ENCODE peak calls at places on chromosomes 11 and 22, in seven cellular contexts. N, T, I, G, M, U and J are unnamed samples.

GRCh38 chr11:118621071-118621815 is 13.8 kb downstream of the PHLDB1 start:
- DNase-seq in G (peak; percentile 86), M (peak; percentile 81), I (peak; percentile 79), U (peak; percentile 84), T (peak; percentile 90), N (no peak), J (peak; percentile 73)

GRCh38 chr11:1834791-1835670 is at the start of gene SYT8:
- DNase-seq in G (no peak), I (no peak), T (no peak), N (no peak), M (no peak), U (peak; percentile 56), J (no peak)

GRCh38 chr22:36445158-36445668 is 36.2 kb downstream of the TXN2 start:
- DNase-seq in N (no peak), U (no peak), I (peak; percentile 96), G (peak; percentile 92), T (peak; percentile 93), M (peak; percentile 98), J (peak; percentile 87)

GRCh38 chr22:50217543-50218152 is 16.8 kb downstream of the SELENOO start:
- DNase-seq in G (no peak), U (peak; percentile 42), M (no peak), I (no peak), T (no peak), N (no peak), J (no peak)

GRCh38 chr22:32684822-32685187 is 116.7 kb upstream of the TIMP3 start:
- DNase-seq in I (no peak), G (no peak), T (no peak), U (no peak), N (no peak), M (peak; percentile 53), J (no peak)

GRCh38 chr22:20402960-20403778 is 9.2 kb downstream of the ZNF74 start:
- DNase-seq in I (no peak), G (no peak), T (no peak), U (no peak), M (no peak), N (no peak), J (no peak)

GRCh38 chr11:114102993-114103896 is 43.7 kb downstream of the ZBTB16 start:
- DNase-seq in G (no peak), M (no peak), I (no peak), U (no peak), T (no peak), N (no peak), J (no peak)

GRCh38 chr11:124277207-124277606 is 21.0 kb downstream of the OR8G5 start:
- DNase-seq in N (no peak), U (no peak), G (no peak), I (no peak), T (no peak), M (no peak), J (no peak)

GRCh38 chr11:83220279-83220678 is 26.8 kb downstream of the ANKRD42 start:
- DNase-seq in I (no peak), U (no peak), G (no peak), N (no peak), T (peak; percentile 4), M (no peak), J (no peak)

GRCh38 chr11:125494601-125494986 is 1.5 kb downstream of the FEZ1 start:
- DNase-seq in N (no peak), I (no peak), G (no peak), U (no peak), T (peak; percentile 7), M (peak; percentile 16), J (no peak)

GRCh38 chr11:12433571-12434061 is 56.2 kb downstream of the PARVA start:
- DNase-seq in T (peak; percentile 84), I (peak; percentile 92), M (peak; percentile 99), U (no peak), G (peak; percentile 64), N (no peak), J (peak; percentile 92)

GRCh38 chr11:12429155-12429554 is 51.8 kb downstream of the PARVA start:
- DNase-seq in M (no peak), G (no peak), U (no peak), I (no peak), N (no peak), T (no peak), J (no peak)

GRCh38 chr11:12432507-12432906 is 55.1 kb downstream of the PARVA start:
- DNase-seq in N (no peak), I (no peak), T (no peak), M (no peak), U (no peak), G (no peak), J (no peak)

GRCh38 chr11:12430351-12430750 is 53.0 kb downstream of the PARVA start:
- DNase-seq in U (no peak), I (peak; percentile 84), G (peak; percentile 75), T (peak; percentile 74), N (no peak), M (peak; percentile 66), J (no peak)

GRCh38 chr11:12430912-12431311 is 53.5 kb downstream of the PARVA start:
- DNase-seq in U (no peak), M (peak; percentile 97), T (peak; percentile 94), I (peak; percentile 97), G (peak; percentile 91), N (no peak), J (peak; percentile 79)
- H3K4me3 ChIP-seq in U (no peak overlapping the region), M (no peak overlapping the region), T (no peak overlapping the region), I (peak overlapping the region; percentile 31), G (no peak overlapping the region), N (no peak overlapping the region), J (no peak overlapping the region)

DNA sequence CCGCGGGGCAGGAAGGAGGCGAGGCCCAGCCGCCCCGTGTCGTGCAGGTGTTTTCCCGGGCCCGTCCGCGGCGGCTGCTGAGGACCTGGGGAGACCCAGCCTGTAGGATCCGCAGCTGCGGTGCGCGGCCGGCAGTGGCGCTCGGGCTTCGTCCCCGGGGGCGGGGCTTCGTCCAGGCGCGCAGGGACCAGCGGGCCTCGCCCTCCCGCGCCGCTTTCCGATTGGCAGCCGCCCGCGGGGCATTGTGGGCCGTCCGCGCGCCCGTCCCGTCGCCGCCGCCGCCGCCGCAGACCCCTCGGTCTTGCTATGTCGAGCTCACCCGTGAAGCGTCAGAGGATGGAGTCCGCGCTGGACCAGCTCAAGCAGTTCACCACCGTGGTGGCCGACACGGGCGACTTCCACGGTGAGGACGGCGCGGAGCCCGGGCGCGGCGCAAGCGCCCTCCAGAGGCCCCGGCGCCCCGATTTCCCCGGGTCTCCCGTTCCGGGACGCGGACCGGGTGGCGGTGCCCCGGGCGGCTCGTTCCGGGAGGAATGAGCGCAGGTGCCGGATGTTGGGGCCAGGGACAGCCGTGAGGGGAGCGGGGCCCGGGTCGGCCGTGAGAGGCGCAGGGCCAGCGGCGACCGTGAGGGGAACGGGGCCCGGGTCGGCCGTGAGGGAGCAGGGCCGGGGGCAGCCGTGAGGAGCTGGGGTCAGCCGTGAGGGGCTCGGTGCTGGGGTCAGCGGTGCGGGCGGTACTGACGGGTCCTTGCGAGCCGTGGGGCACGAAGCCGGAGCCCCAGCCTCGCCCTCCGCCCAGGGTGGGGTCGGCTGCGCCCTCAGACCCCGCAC is at the start of gene TALDO1:
- DNase-seq in G (peak; percentile 79), M (peak; percentile 73), I (peak; percentile 69), N (peak; percentile 94), U (peak; percentile 96), T (peak; percentile 80), J (peak; percentile 56)
- TF ChIP-seq CTCF in G (no peak), M (peak; percentile 13), I (no peak), N (peak; percentile 49), U (peak; percentile 39), T (peak; percentile 13), J (peak; percentile 16)

GRCh38 chr22:33913188-33913587 is 7.1 kb downstream of the LARGE1 start:
- DNase-seq in M (no peak), G (no peak), T (no peak), U (no peak), I (no peak), N (no peak), J (no peak)
- H3K4me3 ChIP-seq in M (no peak overlapping the region), G (no peak overlapping the region), T (no peak overlapping the region), U (no peak overlapping the region), I (no peak overlapping the region), N (no peak overlapping the region), J (no peak overlapping the region)

DNA sequence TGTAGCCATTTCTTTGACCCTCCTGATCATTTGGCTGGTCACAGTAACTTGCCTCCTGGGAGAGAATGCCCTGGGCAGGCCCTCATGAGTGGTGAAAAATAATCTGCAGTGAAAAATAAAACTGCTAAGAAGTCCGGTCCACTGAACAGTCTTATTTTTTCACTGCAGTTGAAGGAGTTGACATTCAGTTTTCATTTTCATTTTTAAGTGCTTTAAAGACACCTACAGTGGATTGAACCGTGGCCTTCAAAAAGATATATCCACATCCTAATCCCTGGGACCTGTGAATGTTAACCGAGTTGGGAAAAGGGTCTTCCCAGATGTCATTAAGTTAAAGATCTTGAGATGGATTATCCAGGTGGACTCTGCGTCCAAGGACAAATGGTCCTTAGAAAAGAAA is 153.6 kb upstream of the GRK3 start:
- DNase-seq in T (no peak), N (no peak), I (no peak), G (no peak), M (no peak), U (no peak), J (no peak)
- TF ChIP-seq CTCF in T (no peak), N (no peak), I (no peak), G (no peak), M (no peak), U (no peak), J (no peak)

GRCh38 chr11:110294509-110294908 is 1.9 kb downstream of the RDX start:
- DNase-seq in U (no peak), M (no peak), G (no peak), T (no peak), I (no peak), N (no peak), J (no peak)
- H3K4me3 ChIP-seq in U (peak overlapping the region; percentile 95), M (peak overlapping the region; percentile 100), G (peak overlapping the region; percentile 67), T (peak overlapping the region; percentile 90), I (peak overlapping the region; percentile 86), N (peak overlapping the region; percentile 92), J (peak overlapping the region; percentile 94)

DNA sequence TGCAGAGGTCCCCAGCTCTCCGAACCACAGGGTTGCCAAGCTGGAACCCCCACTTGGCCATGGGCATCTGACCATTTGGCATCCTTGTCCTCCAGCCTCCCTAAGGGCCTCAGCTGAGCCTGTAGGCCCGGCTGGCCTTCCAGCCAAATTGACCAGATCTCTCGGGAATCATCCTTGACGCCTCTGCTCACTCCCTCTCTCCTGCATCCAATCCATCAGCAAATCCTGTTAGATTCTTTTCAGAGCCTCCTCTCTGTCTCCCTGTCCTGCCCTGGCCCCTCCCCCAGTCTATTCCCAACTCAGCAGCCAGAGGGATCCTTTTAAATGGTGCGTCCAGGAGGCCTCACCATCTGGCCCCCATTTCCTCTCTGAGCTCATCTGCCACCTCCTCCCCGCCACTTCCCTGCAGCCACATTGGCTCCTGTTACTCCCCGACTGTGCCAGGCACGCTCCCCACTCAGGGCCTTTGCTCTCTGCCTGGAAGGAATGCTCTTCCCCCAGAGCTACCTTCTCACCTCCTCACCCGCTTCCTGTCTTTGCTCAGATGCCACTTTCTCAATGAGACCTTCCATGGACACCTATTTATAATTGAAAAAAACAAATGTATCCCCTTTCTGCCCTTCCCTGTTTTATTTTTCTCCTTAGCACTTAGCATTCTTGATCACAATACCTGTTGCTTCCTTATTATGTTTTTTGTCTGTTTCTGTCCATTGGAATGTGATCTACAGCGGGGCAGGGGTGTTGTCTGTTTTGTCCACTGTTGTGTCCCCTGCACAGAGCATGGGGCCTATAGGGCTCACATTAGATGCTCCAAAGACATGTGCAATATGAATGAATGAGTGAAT is 78.1 kb downstream of the NFAM1 start:
- DNase-seq in U (no peak), I (peak; percentile 39), M (no peak), T (no peak), N (no peak), G (no peak), J (no peak)
- TF ChIP-seq CTCF in U (no peak), I (peak; percentile 17), M (no peak), T (peak; percentile 20), N (no peak), G (no peak), J (no peak)

GRCh38 chr11:77063407-77063806 is 3.4 kb upstream of the CAPN5 start:
- DNase-seq in T (no peak), I (no peak), U (no peak), M (no peak), N (no peak), G (no peak), J (no peak)
- H3K4me3 ChIP-seq in T (no peak overlapping the region), I (no peak overlapping the region), U (no peak overlapping the region), M (no peak overlapping the region), N (no peak overlapping the region), G (no peak overlapping the region), J (no peak overlapping the region)